ENCODE peak calls at places on chromosome 1, in six cellular contexts. Y is prostate gland, I is IMR-90, L is vagina, G is body of pancreas, S is A549. A is an unnamed sample.

GRCh38 chr1:64199154-64199553 is 4.3 kb upstream of the UBE2U start:
- DNase-seq in S (peak), L (no peak), I (peak), Y (no peak), G (no peak), A (no peak)

GRCh38 chr1:93708734-93709481 is 27.3 kb upstream of the BCAR3 start:
- DNase-seq in Y (no peak), S (no peak), G (peak), I (peak), L (no peak), A (no peak)

GRCh38 chr1:93109578-93109977 is 30.5 kb downstream of the MTF2 start:
- DNase-seq in S (no peak), Y (no peak), L (no peak), I (no peak), G (no peak), A (no peak)

GRCh38 chr1:208681878-208682663 is 437.9 kb upstream of the PLXNA2 start:
- DNase-seq in G (no peak), I (no peak), Y (no peak), S (no peak), L (no peak), A (no peak)

GRCh38 chr1:74375376-74375775 is 137.0 kb downstream of the LRRC53 start:
- DNase-seq in I (peak), L (no peak), S (no peak), G (no peak), Y (no peak), A (no peak)

GRCh38 chr1:113094506-113094905 is 21.5 kb downstream of the LRIG2 start:
- DNase-seq in Y (no peak), I (peak), S (no peak), L (no peak), G (no peak), A (no peak)

GRCh38 chr1:8077602-8078001 is 51.5 kb upstream of the ERRFI1 start:
- DNase-seq in Y (no peak), G (no peak), S (no peak), I (no peak), L (no peak), A (no peak)

GRCh38 chr1:201125019-201125418 is 2.0 kb downstream of the ASCL5 start:
- DNase-seq in I (no peak), Y (no peak), G (peak), L (no peak), S (no peak), A (no peak)

GRCh38 chr1:41670558-41670957 is 186.1 kb upstream of the EDN2 start:
- DNase-seq in I (peak), Y (no peak), G (no peak), L (no peak), S (no peak), A (no peak)

GRCh38 chr1:2050793-2051682 is 827 bp downstream of the PRKCZ start:
- DNase-seq in Y (no peak), L (no peak), S (no peak), G (peak), I (no peak), A (peak)

GRCh38 chr1:204084247-204084772 is 11.4 kb downstream of the SOX13 start:
- DNase-seq in S (no peak), Y (peak), I (no peak), G (peak), L (no peak), A (peak)

GRCh38 chr1:32992489-32993214 is 28.0 kb upstream of the RNF19B start:
- DNase-seq in G (peak), I (peak), L (no peak), Y (peak), S (peak), A (peak)

GRCh38 chr1:191671236-191671635 is 487.0 kb upstream of the RGS18 start:
- DNase-seq in I (peak), G (no peak), Y (no peak), S (no peak), L (no peak), A (no peak)

GRCh38 chr1:50667710-50668356 is 244.6 kb upstream of the DMRTA2 start:
- DNase-seq in I (peak), S (no peak), Y (no peak), L (no peak), G (no peak), A (no peak)

GRCh38 chr1:50667272-50667671 is 244.0 kb upstream of the DMRTA2 start:
- DNase-seq in G (peak), Y (peak), L (no peak), I (no peak), S (no peak), A (no peak)

GRCh38 chr1:50661626-50662025 is 238.4 kb upstream of the DMRTA2 start:
- DNase-seq in Y (no peak), G (no peak), L (no peak), I (peak), S (no peak), A (no peak)

GRCh38 chr1:50665413-50665812 is 242.2 kb upstream of the DMRTA2 start:
- DNase-seq in G (no peak), S (no peak), L (no peak), Y (no peak), I (peak), A (no peak)

DNA sequence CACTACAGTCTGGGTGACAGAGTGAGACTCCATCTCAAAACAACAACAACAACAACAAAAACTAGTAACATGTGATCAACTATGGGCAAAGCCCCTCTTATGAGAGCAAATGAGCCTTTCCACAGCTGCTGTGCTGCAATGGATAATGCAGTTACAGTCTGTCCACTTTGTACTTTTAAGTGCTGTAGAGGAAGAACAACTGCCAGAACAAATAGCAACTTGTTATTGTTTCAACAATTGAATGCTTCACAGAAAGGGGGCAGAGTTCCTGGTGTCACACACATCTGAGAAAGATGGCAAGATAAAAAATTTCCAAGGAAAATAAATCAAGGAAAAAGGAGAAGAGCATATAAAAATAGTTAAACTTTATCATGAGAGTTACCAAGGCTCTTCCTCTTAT is 243.6 kb upstream of the DMRTA2 start:
- DNase-seq in S (no peak), L (no peak), I (no peak), G (no peak), Y (no peak), A (no peak)
- TF ChIP-seq CTCF in S (no peak), L (no peak), I (no peak), G (no peak), Y (no peak), A (no peak)

DNA sequence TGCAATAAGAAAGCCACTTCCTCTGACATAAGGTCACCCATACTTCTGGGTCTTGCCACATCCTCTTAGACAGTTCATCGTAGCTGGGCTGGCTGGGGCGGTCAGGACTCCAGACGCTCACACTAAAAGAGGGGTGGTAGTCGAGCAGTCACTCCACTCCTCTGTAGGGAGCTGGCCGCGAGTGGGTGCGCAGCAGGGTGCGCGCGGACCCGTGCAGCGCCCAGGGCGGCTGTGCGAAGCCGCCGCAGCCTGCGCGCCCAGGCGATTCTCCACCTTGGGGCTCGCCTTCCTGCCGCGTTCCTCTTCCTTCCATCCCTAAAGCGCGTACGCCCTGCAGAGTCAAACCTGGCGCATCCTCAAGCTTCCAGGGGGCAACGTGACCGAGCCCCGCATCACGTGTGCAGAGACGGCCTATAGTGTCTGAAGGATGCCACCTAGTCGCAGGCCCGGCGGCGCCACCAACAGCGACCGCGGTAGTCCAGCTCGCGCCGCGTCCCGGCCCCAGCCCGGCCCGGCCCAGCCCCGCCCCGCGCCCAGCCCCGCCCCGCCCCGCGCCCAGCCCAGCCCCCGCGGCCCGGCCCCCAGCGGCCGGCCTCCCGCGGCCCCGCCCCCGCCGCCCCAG is 360 bp upstream of the PRDX6 start:
- DNase-seq in Y (peak), G (peak), S (peak), L (peak), I (peak), A (peak)
- TF ChIP-seq POLR2A in Y (peak), G (peak), S (peak), L (peak), I (peak), A (peak)

GRCh38 chr1:199113265-199113869 is 474.5 kb downstream of the PTPRC start:
- DNase-seq in G (peak), S (peak), Y (no peak), I (peak), L (no peak), A (peak)
- TF ChIP-seq CTCF in G (no peak), S (peak), Y (peak), I (peak), L (no peak), A (peak)

GRCh38 chr1:116532698-116533424 is 38.0 kb downstream of the CD58 start:
- DNase-seq in G (no peak), L (no peak), I (no peak), Y (no peak), S (no peak), A (no peak)
- TF ChIP-seq POLR2A in G (no peak), L (no peak), I (no peak), Y (no peak), S (no peak), A (no peak)

GRCh38 chr1:14095001-14095400 is 395.0 kb downstream of the PRDM2 start:
- DNase-seq in L (no peak), I (no peak), G (peak), S (no peak), Y (no peak), A (no peak)
- TF ChIP-seq CTCF in L (no peak), I (no peak), G (no peak), S (no peak), Y (peak), A (no peak)

DNA sequence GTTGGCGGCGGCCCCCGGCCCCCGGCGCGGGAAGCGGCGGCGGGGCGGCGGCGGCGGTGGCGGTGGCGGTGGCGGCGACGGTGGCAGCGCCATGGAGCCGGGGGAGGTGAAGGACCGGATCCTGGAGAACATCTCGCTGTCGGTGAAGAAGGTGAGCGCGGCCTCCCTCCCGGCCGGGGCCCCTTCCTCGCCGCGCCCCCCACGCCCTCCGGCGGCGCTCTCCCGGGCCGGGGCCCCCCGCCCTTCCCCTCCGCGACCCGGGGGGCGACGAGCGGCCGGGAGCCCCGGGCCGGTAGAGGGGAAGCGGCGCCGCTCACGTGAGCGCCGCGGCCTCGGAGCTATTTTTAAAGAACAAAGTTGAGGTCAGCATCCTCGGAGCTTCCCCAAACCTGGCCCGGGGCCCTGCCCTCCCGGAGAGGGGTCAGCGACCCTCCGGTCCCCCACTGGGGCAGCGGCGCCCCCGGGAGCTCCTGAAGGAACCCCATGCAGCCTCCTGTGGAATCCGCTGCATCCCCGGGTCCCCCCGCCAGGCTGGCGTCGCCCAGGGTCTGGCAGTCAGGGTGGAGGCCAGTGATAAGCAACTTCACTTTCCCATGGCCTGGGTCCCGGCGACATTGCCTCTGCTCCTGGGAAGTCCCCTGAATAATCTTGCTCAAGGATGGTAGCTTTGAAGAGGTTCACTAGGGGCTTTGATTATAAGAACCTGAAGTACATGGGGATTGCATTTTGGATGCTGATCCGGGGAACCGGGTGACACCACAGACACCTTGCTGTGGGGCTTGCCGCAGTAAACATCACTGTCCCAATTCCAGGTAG is 556 bp downstream of the PLEKHM2 start:
- DNase-seq in I (no peak), L (no peak), S (peak), Y (no peak), G (peak), A (peak)
- TF ChIP-seq POLR2A in I (no peak), L (no peak), S (no peak), Y (no peak), G (no peak), A (no peak)

DNA sequence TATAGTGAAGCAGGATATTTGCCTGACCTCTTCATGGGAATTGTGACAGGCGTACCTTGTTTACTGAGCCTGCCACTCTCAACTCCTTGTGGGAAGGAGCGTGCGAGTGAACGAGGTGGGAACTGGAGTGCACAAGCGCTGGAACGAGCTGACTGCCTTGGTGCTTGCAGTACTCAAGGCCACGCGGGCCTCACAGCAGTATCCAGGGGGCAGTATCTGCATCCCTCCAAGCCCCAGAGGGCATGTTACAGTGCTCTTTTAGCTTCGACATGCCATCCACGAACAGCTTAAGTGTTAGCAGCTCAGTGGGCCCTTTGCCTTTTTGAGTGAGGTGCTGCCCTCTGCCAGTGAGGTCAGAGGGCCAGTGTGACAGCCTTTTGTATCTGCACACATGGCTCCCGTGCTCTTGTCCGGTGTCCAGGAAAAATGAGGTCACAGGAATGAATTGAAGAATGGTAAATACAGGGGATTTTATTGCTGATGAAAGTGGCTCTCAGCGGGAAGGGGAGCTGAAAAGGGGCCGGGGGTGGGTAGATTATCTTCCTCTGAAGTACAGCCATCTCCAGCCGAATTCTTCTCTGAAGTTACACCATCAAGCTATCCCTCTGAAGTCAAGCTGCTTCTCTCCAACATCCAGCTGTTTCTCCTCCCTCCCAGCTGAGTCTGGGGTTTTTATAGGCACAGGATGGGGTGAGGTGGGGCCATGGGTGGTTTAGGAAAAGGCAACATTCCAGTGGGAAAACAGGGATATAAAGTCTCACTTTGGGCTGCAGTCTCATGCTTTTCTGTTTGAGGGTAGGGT is 69.3 kb downstream of the EPB41 start:
- DNase-seq in G (peak), Y (no peak), S (no peak), I (no peak), L (no peak), A (no peak)
- TF ChIP-seq CTCF in G (no peak), Y (no peak), S (no peak), I (no peak), L (no peak), A (no peak)

GRCh38 chr1:202143011-202143767 is 1.3 kb downstream of the ARL8A start:
- DNase-seq in I (no peak), L (no peak), G (peak), S (peak), Y (no peak), A (peak)

GRCh38 chr1:202144510-202145324 is at the start of gene ARL8A:
- DNase-seq in Y (peak), I (peak), S (peak), G (peak), L (no peak), A (peak)

GRCh38 chr1:202146279-202146678 is 1.7 kb upstream of the ARL8A start:
- DNase-seq in S (no peak), L (no peak), G (no peak), Y (no peak), I (no peak), A (no peak)

GRCh38 chr1:202145325-202146140 is 996 bp upstream of the ARL8A start:
- DNase-seq in Y (no peak), L (no peak), I (no peak), G (no peak), S (no peak), A (no peak)

DNA sequence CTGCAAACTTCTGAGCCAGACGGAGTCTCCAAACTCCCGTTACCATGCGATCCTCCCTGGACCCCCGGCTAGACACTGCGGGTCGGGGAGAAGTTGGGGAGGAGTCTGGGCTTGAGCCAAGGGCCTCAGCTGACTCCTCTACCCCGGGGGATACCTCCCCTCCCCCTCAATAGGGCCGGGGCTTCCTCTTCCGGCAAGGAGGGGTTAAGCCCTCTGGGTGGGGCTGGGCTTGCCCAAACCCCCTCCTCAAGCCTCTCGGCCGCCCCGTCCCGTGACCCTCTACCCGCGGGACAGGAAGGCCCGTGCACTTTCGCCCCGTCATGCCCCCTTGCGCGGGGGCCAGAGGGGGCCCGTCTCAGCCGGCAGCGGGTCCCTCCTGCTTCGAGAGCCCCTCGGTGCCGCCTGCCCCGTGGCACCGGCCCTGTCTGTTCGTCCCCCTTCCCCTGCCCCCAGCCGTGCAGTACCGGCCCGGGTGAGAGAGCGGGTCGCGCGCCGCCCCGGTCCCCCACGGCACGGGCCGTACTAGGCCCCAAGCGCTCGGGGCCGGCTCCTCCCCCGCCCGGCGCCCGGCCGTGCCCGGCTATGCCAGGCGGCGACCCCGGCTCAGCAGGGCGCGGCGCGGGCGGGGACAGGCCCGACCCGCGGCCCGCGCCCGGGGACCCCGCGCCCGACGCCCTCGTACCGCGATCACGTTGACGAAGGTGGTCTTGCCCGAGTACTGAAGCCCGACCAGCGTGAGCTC is 598 bp downstream of the ARL8A start:
- DNase-seq in I (no peak), S (peak), G (peak), Y (no peak), L (no peak), A (peak)
- TF ChIP-seq POLR2A in I (no peak), S (no peak), G (peak), Y (no peak), L (no peak), A (peak)

GRCh38 chr1:98001764-98002163 is 80.9 kb upstream of the DPYD start:
- DNase-seq in I (peak), G (no peak), L (no peak), Y (no peak), S (no peak), A (no peak)
- TF ChIP-seq CTCF in I (peak), G (no peak), L (no peak), Y (no peak), S (peak), A (no peak)

A was measured in spleen.